ENCODE peak calls at places on chromosomes 6 and 20, in five cellular contexts. A, P, C, L and J are unnamed samples.

GRCh38 chr20:4797275-4797674 is 75.6 kb downstream of the PRND start:
- DNase-seq in A (no peak), P (no peak), C (no peak), L (no peak), J (no peak)

GRCh38 chr20:36051318-36052116 is 83.1 kb downstream of the CNBD2 start:
- DNase-seq in A (no peak), P (no peak), C (no peak), L (no peak), J (no peak)

GRCh38 chr6:144248470-144249301 is 36.4 kb upstream of the UTRN start:
- DNase-seq in A (peak), P (no peak), C (no peak), L (no peak), J (no peak)

GRCh38 chr6:73768630-73769029 is 72.6 kb downstream of the CD109 start:
- DNase-seq in A (no peak), P (no peak), C (no peak), L (no peak), J (no peak)

GRCh38 chr20:43904195-43904594 is 10.5 kb upstream of the TOX2 start:
- DNase-seq in A (no peak), P (peak), C (no peak), L (no peak), J (no peak)

GRCh38 chr6:158233214-158233795 is 65.2 kb downstream of the GTF2H5 start:
- DNase-seq in A (no peak), P (no peak), C (no peak), L (peak), J (peak)

GRCh38 chr6:14713008-14713452 is 532.8 kb upstream of the JARID2 start:
- DNase-seq in A (peak), P (no peak), C (no peak), L (no peak), J (no peak)

GRCh38 chr6:158737710-158738615 is 81.2 kb downstream of the EZR start:
- DNase-seq in A (peak), P (no peak), C (peak), L (no peak), J (no peak)

GRCh38 chr20:58623579-58624473 is 27.3 kb upstream of the STX16 start:
- DNase-seq in A (peak), P (peak), C (no peak), L (no peak), J (peak)

GRCh38 chr6:12749531-12750379 is 33.2 kb downstream of the PHACTR1 start:
- DNase-seq in A (no peak), P (peak), C (no peak), L (peak), J (peak)

GRCh38 chr6:41346435-41346834 is 11.0 kb downstream of the NCR2 start:
- DNase-seq in A (no peak), P (no peak), C (no peak), L (no peak), J (no peak)

GRCh38 chr20:34120213-34120612 is 8.2 kb upstream of the EIF2S2 start:
- DNase-seq in A (no peak), P (no peak), C (no peak), L (no peak), J (no peak)

GRCh38 chr6:125421853-125422252 is 120.1 kb upstream of the HDDC2 start:
- DNase-seq in A (no peak), P (peak), C (no peak), L (peak), J (no peak)

GRCh38 chr20:32141465-32141980 is 32.0 kb downstream of the TM9SF4 start:
- DNase-seq in A (no peak), P (no peak), C (no peak), L (no peak), J (no peak)

GRCh38 chr20:14412102-14412501 is 74.7 kb upstream of the FLRT3 start:
- DNase-seq in A (no peak), P (no peak), C (no peak), L (no peak), J (no peak)